ENCODE peak calls at places on chromosomes 11 and 22, in four cellular contexts. One of them, this sample, is unnamed.
A peak's percentile ranks its signal among the peaks of the same experiment; 100 is the strongest.

GRCh38 chr11:70612459-70613141 is 214.3 kb downstream of the CTTN start:
- DNase-seq in suprapubic skin: no peak
- DNase-seq in HepG2: no peak
- DNase-seq in stomach: no peak
- DNase-seq in this sample: no peak

GRCh38 chr11:29641201-29641600 is 375.6 kb downstream of the KCNA4 start:
- DNase-seq in stomach: no peak
- DNase-seq in HepG2: no peak
- DNase-seq in suprapubic skin: no peak
- DNase-seq in this sample: no peak

GRCh38 chr11:103920449-103920848 is 116.0 kb upstream of the DDI1 start:
- DNase-seq in HepG2: no peak
- DNase-seq in suprapubic skin: no peak
- DNase-seq in stomach: no peak
- DNase-seq in this sample: no peak

GRCh38 chr11:10305964-10306918 is 1.4 kb downstream of the ADM start:
- DNase-seq in suprapubic skin: peak; percentile 76
- DNase-seq in stomach: peak; percentile 34
- DNase-seq in HepG2: no peak
- DNase-seq in this sample: peak; percentile 16

GRCh38 chr11:119691020-119691666 is 37.9 kb downstream of the NECTIN1 start:
- DNase-seq in stomach: no peak
- DNase-seq in HepG2: no peak
- DNase-seq in suprapubic skin: no peak
- DNase-seq in this sample: no peak

GRCh38 chr11:20193307-20193706 is 33.0 kb upstream of the DBX1 start:
- DNase-seq in suprapubic skin: no peak
- DNase-seq in HepG2: no peak
- DNase-seq in stomach: no peak
- DNase-seq in this sample: no peak

GRCh38 chr22:36344106-36344827 is 43.5 kb downstream of the MYH9 start:
- DNase-seq in stomach: no peak
- DNase-seq in suprapubic skin: no peak
- DNase-seq in HepG2: no peak
- DNase-seq in this sample: no peak

GRCh38 chr11:65014146-65014960 is at the start of gene ARL2:
- DNase-seq in stomach: peak; percentile 36
- DNase-seq in suprapubic skin: peak; percentile 72
- DNase-seq in HepG2: peak; percentile 88
- DNase-seq in this sample: peak; percentile 95

GRCh38 chr11:120648706-120649250 is 137.2 kb downstream of the GRIK4 start:
- DNase-seq in stomach: no peak
- DNase-seq in HepG2: no peak
- DNase-seq in suprapubic skin: no peak
- DNase-seq in this sample: no peak

GRCh38 chr11:691710-692590 is 3.1 kb downstream of the DEAF1 start:
- DNase-seq in suprapubic skin: no peak
- DNase-seq in stomach: no peak
- DNase-seq in HepG2: no peak
- DNase-seq in this sample: no peak

GRCh38 chr22:35476341-35476740 is 64.3 kb upstream of the RASD2 start:
- DNase-seq in suprapubic skin: no peak
- DNase-seq in stomach: no peak
- DNase-seq in HepG2: no peak
- DNase-seq in this sample: no peak

GRCh38 chr22:44270556-44270880 is 42.2 kb downstream of the SHISAL1 start:
- DNase-seq in suprapubic skin: no peak
- DNase-seq in HepG2: no peak
- DNase-seq in stomach: no peak
- DNase-seq in this sample: no peak

GRCh38 chr11:79244175-79244804 is 196.5 kb downstream of the TENM4 start:
- DNase-seq in HepG2: no peak
- DNase-seq in stomach: no peak
- DNase-seq in suprapubic skin: no peak
- DNase-seq in this sample: no peak

GRCh38 chr11:124897681-124898680 is at the start of gene ROBO4:
- DNase-seq in suprapubic skin: no peak
- DNase-seq in stomach: no peak
- DNase-seq in HepG2: peak; percentile 22
- DNase-seq in this sample: no peak

GRCh38 chr11:47615249-47615648 is 21.0 kb upstream of the C1QTNF4 start:
- DNase-seq in HepG2: no peak
- DNase-seq in stomach: no peak
- DNase-seq in suprapubic skin: no peak
- DNase-seq in this sample: no peak
- TF ChIP-seq POLR2A in HepG2: no peak
- TF ChIP-seq POLR2A in stomach: no peak
- TF ChIP-seq POLR2A in suprapubic skin: no peak
- TF ChIP-seq POLR2A in this sample: no peak

GRCh38 chr22:18116634-18117033 is 6.0 kb downstream of the TUBA8 start:
- DNase-seq in HepG2: no peak
- DNase-seq in suprapubic skin: no peak
- DNase-seq in stomach: no peak
- DNase-seq in this sample: no peak
- TF ChIP-seq POLR2A in HepG2: no peak
- TF ChIP-seq POLR2A in suprapubic skin: no peak
- TF ChIP-seq POLR2A in stomach: no peak
- TF ChIP-seq POLR2A in this sample: no peak

GRCh38 chr11:94795799-94796580 is 27.8 kb downstream of the AMOTL1 start:
- DNase-seq in stomach: no peak
- DNase-seq in suprapubic skin: no peak
- DNase-seq in HepG2: no peak
- DNase-seq in this sample: no peak

GRCh38 chr11:94793822-94794221 is 25.7 kb downstream of the AMOTL1 start:
- DNase-seq in suprapubic skin: no peak
- DNase-seq in stomach: no peak
- DNase-seq in HepG2: no peak
- DNase-seq in this sample: no peak

GRCh38 chr11:94793002-94793401 is 24.8 kb downstream of the AMOTL1 start:
- DNase-seq in stomach: no peak
- DNase-seq in HepG2: no peak
- DNase-seq in suprapubic skin: no peak
- DNase-seq in this sample: no peak

GRCh38 chr11:94792453-94792852 is 24.3 kb downstream of the AMOTL1 start:
- DNase-seq in suprapubic skin: no peak
- DNase-seq in stomach: no peak
- DNase-seq in HepG2: no peak
- DNase-seq in this sample: peak; percentile 8

GRCh38 chr11:94794287-94795168 is 26.4 kb downstream of the AMOTL1 start:
- DNase-seq in stomach: peak; percentile 77
- DNase-seq in HepG2: no peak
- DNase-seq in suprapubic skin: peak; percentile 70
- DNase-seq in this sample: peak; percentile 44
- TF ChIP-seq POLR2A in stomach: no peak
- TF ChIP-seq POLR2A in HepG2: no peak
- TF ChIP-seq POLR2A in suprapubic skin: no peak
- TF ChIP-seq POLR2A in this sample: no peak

GRCh38 chr11:6603287-6604080 is at the start of the genes ILK and RRP8:
- DNase-seq in HepG2: peak; percentile 79
- DNase-seq in suprapubic skin: peak; percentile 94
- DNase-seq in stomach: peak; percentile 94
- DNase-seq in this sample: peak; percentile 91
- TF ChIP-seq POLR2A in HepG2: peak; percentile 64
- TF ChIP-seq POLR2A in suprapubic skin: peak; percentile 28
- TF ChIP-seq POLR2A in stomach: no peak
- TF ChIP-seq POLR2A in this sample: peak; percentile 79

GRCh38 chr11:76445122-76446084 is 585 bp downstream of the EMSY start:
- DNase-seq in HepG2: peak; percentile 79
- DNase-seq in suprapubic skin: peak; percentile 87
- DNase-seq in stomach: peak; percentile 66
- DNase-seq in this sample: peak; percentile 86
- TF ChIP-seq POLR2A in HepG2: no peak
- TF ChIP-seq POLR2A in suprapubic skin: no peak
- TF ChIP-seq POLR2A in stomach: no peak
- TF ChIP-seq POLR2A in this sample: no peak

GRCh38 chr11:14607713-14608112 is 35.9 kb upstream of the PDE3B start:
- DNase-seq in HepG2: no peak
- DNase-seq in suprapubic skin: no peak
- DNase-seq in stomach: no peak
- DNase-seq in this sample: no peak
- TF ChIP-seq POLR2A in HepG2: no peak
- TF ChIP-seq POLR2A in suprapubic skin: no peak
- TF ChIP-seq POLR2A in stomach: no peak
- TF ChIP-seq POLR2A in this sample: no peak